ENCODE peak calls at places on chromosomes 2 and 18, in nine cellular contexts. W is activated effector memory CD4-positive, alpha-beta T cell treated with anti-CD3 and anti-CD28 coated beads, Interleukin-2, amount 50 U/mL, for 16 hours; L is left ventricle myocardium superior; C is stimulated activated CD4-positive, alpha-beta T cell treated with anti-CD3 and anti-CD28 coated beads, Interleukin-1b, Interleukin-23, amount 100 ng/mL, for 4 hours; M is A549; N is T-helper 1 cell; V is ovary; P is SJSA1; I is cardiac fibroblast. O is an unnamed sample.

GRCh38 chr2:121237336-121237979 is 47.5 kb downstream of the TFCP2L1 start:
- DNase-seq in W (peak; percentile 57), L (peak; percentile 36), C (no peak), M (no peak), N (no peak), V (no peak), P (no peak), I (no peak), O (no peak)

GRCh38 chr2:11775384-11775783 is 29.0 kb downstream of the LPIN1 start:
- DNase-seq in W (no peak), L (no peak), C (no peak), M (no peak), N (no peak), V (no peak), P (peak; percentile 60), I (peak; percentile 61), O (no peak)

GRCh38 chr2:223944166-223944703 is 900 bp downstream of the WDFY1 start:
- DNase-seq in W (peak; percentile 72), L (peak; percentile 54), C (no peak), M (no peak), N (peak; percentile 27), V (peak; percentile 54), P (peak; percentile 26), I (peak; percentile 41), O (no peak)

GRCh38 chr18:63155169-63155852 is 164.3 kb downstream of the BCL2 start:
- DNase-seq in W (peak; percentile 92), L (peak; percentile 63), C (peak; percentile 75), M (peak; percentile 39), N (peak; percentile 69), V (no peak), P (no peak), I (peak; percentile 11), O (peak; percentile 77)

GRCh38 chr2:162490052-162490717 is 146.3 kb downstream of the GCA start:
- DNase-seq in W (no peak), L (no peak), C (no peak), M (no peak), N (no peak), V (no peak), P (no peak), I (no peak), O (no peak)

GRCh38 chr2:39981877-39982276 is 202.8 kb upstream of the THUMPD2 start:
- DNase-seq in W (no peak), L (no peak), C (no peak), M (no peak), N (no peak), V (no peak), P (no peak), I (no peak), O (no peak)

GRCh38 chr2:149076863-149077412 is 38.4 kb downstream of the LYPD6B start:
- DNase-seq in W (no peak), L (no peak), C (no peak), M (no peak), N (no peak), V (no peak), P (peak; percentile 39), I (no peak), O (no peak)

GRCh38 chr2:101223814-101224231 is 28.9 kb upstream of the CNOT11 start:
- DNase-seq in W (peak; percentile 71), L (no peak), C (no peak), M (no peak), N (peak; percentile 18), V (no peak), P (no peak), I (no peak), O (no peak)

GRCh38 chr2:75476778-75477177 is 84.0 kb downstream of the EVA1A start:
- DNase-seq in W (no peak), L (no peak), C (no peak), M (no peak), N (no peak), V (no peak), P (peak; percentile 99), I (peak; percentile 42), O (no peak)

GRCh38 chr18:73151086-73151485 is 283.3 kb upstream of the NETO1 start:
- DNase-seq in W (no peak), L (no peak), C (no peak), M (no peak), N (no peak), V (no peak), P (no peak), I (no peak), O (no peak)

GRCh38 chr2:130805613-130806012 is 31.1 kb upstream of the ARHGEF4 start:
- DNase-seq in W (no peak), L (no peak), C (no peak), M (no peak), N (no peak), V (no peak), P (no peak), I (no peak), O (no peak)

GRCh38 chr18:57230861-57231260 is 84.0 kb downstream of the BOD1L2 start:
- DNase-seq in W (no peak), L (no peak), C (no peak), M (no peak), N (no peak), V (no peak), P (no peak), I (no peak), O (no peak)

GRCh38 chr18:49949991-49950395 is 136.7 kb upstream of the ACAA2 start:
- DNase-seq in W (no peak), L (no peak), C (no peak), M (no peak), N (no peak), V (no peak), P (no peak), I (no peak), O (no peak)

GRCh38 chr2:75334076-75334475 is 134.8 kb upstream of the TACR1 start:
- DNase-seq in W (no peak), L (no peak), C (no peak), M (no peak), N (no peak), V (no peak), P (no peak), I (no peak), O (no peak)

GRCh38 chr2:41879367-41879871 is 168.4 kb upstream of the PKDCC start:
- DNase-seq in W (no peak), L (no peak), C (no peak), M (no peak), N (no peak), V (peak; percentile 43), P (no peak), I (no peak), O (no peak)

GRCh38 chr2:168210898-168211570 is 36.4 kb downstream of the STK39 start:
- DNase-seq in W (no peak), L (no peak), C (no peak), M (peak; percentile 67), N (no peak), V (no peak), P (peak; percentile 58), I (peak; percentile 93), O (no peak)

O was measured in activated naive CD8-positive, alpha-beta T cell treated with anti-CD3 and anti-CD28 coated beads, Interleukin-2, amount 50 U/mL, for 16 hours.